ENCODE peak calls at places on chromosomes 1 and 21, in eight cellular contexts. One of them, this sample, is unnamed.

GRCh38 chr1:92486251-92487077 is at the start of gene GFI1:
- DNase-seq in A549: no peak
- DNase-seq in body of pancreas: peak; percentile 80
- DNase-seq in psoas muscle: peak; percentile 55
- DNase-seq in endothelial cell of umbilical vein: no peak
- DNase-seq in prostate gland: no peak
- DNase-seq in H1: peak; percentile 68
- DNase-seq in gastrocnemius medialis: no peak
- DNase-seq in this sample: no peak

GRCh38 chr1:37764888-37765441 is at the start of gene EPHA10:
- DNase-seq in H1: peak; percentile 90
- DNase-seq in gastrocnemius medialis: no peak
- DNase-seq in body of pancreas: no peak
- DNase-seq in prostate gland: no peak
- DNase-seq in endothelial cell of umbilical vein: no peak
- DNase-seq in A549: no peak
- DNase-seq in psoas muscle: no peak
- DNase-seq in this sample: no peak

GRCh38 chr1:161069731-161070270 is at the start of gene ARHGAP30:
- DNase-seq in psoas muscle: peak; percentile 83
- DNase-seq in endothelial cell of umbilical vein: no peak
- DNase-seq in H1: no peak
- DNase-seq in body of pancreas: no peak
- DNase-seq in gastrocnemius medialis: peak; percentile 29
- DNase-seq in prostate gland: no peak
- DNase-seq in A549: no peak
- DNase-seq in this sample: no peak

GRCh38 chr1:16720403-16721223 is 19.7 kb upstream of the RNU1-4 start:
- DNase-seq in H1: no peak
- DNase-seq in prostate gland: no peak
- DNase-seq in body of pancreas: no peak
- DNase-seq in gastrocnemius medialis: no peak
- DNase-seq in endothelial cell of umbilical vein: peak; percentile 10
- DNase-seq in A549: no peak
- DNase-seq in psoas muscle: peak; percentile 51
- DNase-seq in this sample: no peak

GRCh38 chr1:10939654-10940450 is 72.6 kb upstream of the TARDBP start:
- DNase-seq in endothelial cell of umbilical vein: no peak
- DNase-seq in gastrocnemius medialis: no peak
- DNase-seq in A549: no peak
- DNase-seq in body of pancreas: no peak
- DNase-seq in H1: no peak
- DNase-seq in prostate gland: no peak
- DNase-seq in psoas muscle: no peak
- DNase-seq in this sample: no peak

GRCh38 chr1:218330043-218330623 is 15.0 kb upstream of the TGFB2 start:
- DNase-seq in prostate gland: no peak
- DNase-seq in gastrocnemius medialis: no peak
- DNase-seq in body of pancreas: no peak
- DNase-seq in A549: peak; percentile 53
- DNase-seq in H1: no peak
- DNase-seq in endothelial cell of umbilical vein: peak; percentile 64
- DNase-seq in psoas muscle: no peak
- DNase-seq in this sample: peak; percentile 48

GRCh38 chr1:116325922-116326321 is 47.1 kb upstream of the ATP1A1 start:
- DNase-seq in body of pancreas: no peak
- DNase-seq in psoas muscle: peak; percentile 46
- DNase-seq in prostate gland: no peak
- DNase-seq in H1: no peak
- DNase-seq in gastrocnemius medialis: peak; percentile 51
- DNase-seq in endothelial cell of umbilical vein: no peak
- DNase-seq in A549: no peak
- DNase-seq in this sample: no peak

GRCh38 chr1:29753771-29754607 is 517.7 kb downstream of the PTPRU start:
- DNase-seq in endothelial cell of umbilical vein: no peak
- DNase-seq in body of pancreas: no peak
- DNase-seq in psoas muscle: no peak
- DNase-seq in gastrocnemius medialis: no peak
- DNase-seq in A549: no peak
- DNase-seq in prostate gland: no peak
- DNase-seq in H1: peak; percentile 24
- DNase-seq in this sample: no peak

GRCh38 chr1:214124281-214124805 is 136.6 kb downstream of the PROX1 start:
- DNase-seq in body of pancreas: no peak
- DNase-seq in A549: no peak
- DNase-seq in gastrocnemius medialis: no peak
- DNase-seq in prostate gland: no peak
- DNase-seq in H1: no peak
- DNase-seq in endothelial cell of umbilical vein: peak; percentile 83
- DNase-seq in psoas muscle: no peak
- DNase-seq in this sample: no peak

GRCh38 chr1:23544444-23545389 is 13.7 kb upstream of the E2F2 start:
- DNase-seq in psoas muscle: peak; percentile 84
- DNase-seq in body of pancreas: peak; percentile 85
- DNase-seq in endothelial cell of umbilical vein: peak; percentile 77
- DNase-seq in H1: peak; percentile 85
- DNase-seq in gastrocnemius medialis: peak; percentile 56
- DNase-seq in prostate gland: peak; percentile 76
- DNase-seq in A549: peak; percentile 84
- DNase-seq in this sample: peak; percentile 73

GRCh38 chr1:19762175-19762779 is 37.4 kb downstream of the TMCO4 start:
- DNase-seq in body of pancreas: peak; percentile 37
- DNase-seq in prostate gland: peak; percentile 27
- DNase-seq in endothelial cell of umbilical vein: peak; percentile 50
- DNase-seq in A549: peak; percentile 14
- DNase-seq in gastrocnemius medialis: no peak
- DNase-seq in H1: peak; percentile 84
- DNase-seq in psoas muscle: no peak
- DNase-seq in this sample: no peak

GRCh38 chr1:161088587-161089110 is 709 bp downstream of the NECTIN4 start:
- DNase-seq in prostate gland: no peak
- DNase-seq in psoas muscle: peak; percentile 26
- DNase-seq in endothelial cell of umbilical vein: no peak
- DNase-seq in body of pancreas: peak; percentile 62
- DNase-seq in gastrocnemius medialis: no peak
- DNase-seq in A549: no peak
- DNase-seq in H1: no peak
- DNase-seq in this sample: peak; percentile 75

GRCh38 chr1:63746129-63746864 is 27.5 kb upstream of the ROR1 start:
- DNase-seq in gastrocnemius medialis: no peak
- DNase-seq in prostate gland: no peak
- DNase-seq in endothelial cell of umbilical vein: peak; percentile 99
- DNase-seq in psoas muscle: no peak
- DNase-seq in H1: peak; percentile 54
- DNase-seq in body of pancreas: no peak
- DNase-seq in A549: peak; percentile 55
- DNase-seq in this sample: no peak

GRCh38 chr1:172821609-172822274 is 162.8 kb downstream of the FASLG start:
- DNase-seq in prostate gland: no peak
- DNase-seq in H1: no peak
- DNase-seq in gastrocnemius medialis: no peak
- DNase-seq in body of pancreas: no peak
- DNase-seq in A549: no peak
- DNase-seq in psoas muscle: no peak
- DNase-seq in endothelial cell of umbilical vein: no peak
- DNase-seq in this sample: no peak

GRCh38 chr1:206963119-206963712 is 7.0 kb downstream of the FCAMR start:
- DNase-seq in psoas muscle: no peak
- DNase-seq in endothelial cell of umbilical vein: no peak
- DNase-seq in prostate gland: no peak
- DNase-seq in gastrocnemius medialis: no peak
- DNase-seq in body of pancreas: no peak
- DNase-seq in H1: no peak
- DNase-seq in A549: no peak
- DNase-seq in this sample: no peak
- H3K4me1 ChIP-seq in psoas muscle: no peaks in the 10 kb centered on the region
- H3K4me1 ChIP-seq in endothelial cell of umbilical vein: no peaks in the 10 kb centered on the region
- H3K4me1 ChIP-seq in prostate gland: no peaks in the 10 kb centered on the region
- H3K4me1 ChIP-seq in gastrocnemius medialis: no peaks in the 10 kb centered on the region
- H3K4me1 ChIP-seq in body of pancreas: peaks cover under 1% of the 10 kb centered on the region
- H3K4me1 ChIP-seq in H1: no peaks in the 10 kb centered on the region
- H3K4me1 ChIP-seq in A549: no peaks in the 10 kb centered on the region
- H3K4me1 ChIP-seq in this sample: no peaks in the 10 kb centered on the region

GRCh38 chr1:153792631-153793041 is 17.4 kb downstream of the SLC27A3 start:
- DNase-seq in gastrocnemius medialis: no peak
- DNase-seq in H1: no peak
- DNase-seq in psoas muscle: peak; percentile 45
- DNase-seq in A549: no peak
- DNase-seq in endothelial cell of umbilical vein: no peak
- DNase-seq in body of pancreas: no peak
- DNase-seq in prostate gland: no peak
- DNase-seq in this sample: no peak

GRCh38 chr1:153791856-153792253 is 16.6 kb downstream of the SLC27A3 start:
- DNase-seq in body of pancreas: no peak
- DNase-seq in endothelial cell of umbilical vein: no peak
- DNase-seq in gastrocnemius medialis: no peak
- DNase-seq in A549: peak; percentile 20
- DNase-seq in prostate gland: no peak
- DNase-seq in H1: no peak
- DNase-seq in psoas muscle: peak; percentile 43
- DNase-seq in this sample: no peak

GRCh38 chr1:153790282-153790995 is 15.2 kb downstream of the SLC27A3 start:
- DNase-seq in A549: no peak
- DNase-seq in gastrocnemius medialis: peak; percentile 51
- DNase-seq in H1: no peak
- DNase-seq in endothelial cell of umbilical vein: peak; percentile 85
- DNase-seq in psoas muscle: peak; percentile 85
- DNase-seq in prostate gland: peak; percentile 51
- DNase-seq in body of pancreas: peak; percentile 67
- DNase-seq in this sample: no peak

GRCh38 chr1:153790996-153791855 is 16.0 kb downstream of the SLC27A3 start:
- DNase-seq in H1: no peak
- DNase-seq in body of pancreas: no peak
- DNase-seq in endothelial cell of umbilical vein: no peak
- DNase-seq in gastrocnemius medialis: no peak
- DNase-seq in A549: no peak
- DNase-seq in prostate gland: no peak
- DNase-seq in psoas muscle: peak; percentile 59
- DNase-seq in this sample: no peak

DNA sequence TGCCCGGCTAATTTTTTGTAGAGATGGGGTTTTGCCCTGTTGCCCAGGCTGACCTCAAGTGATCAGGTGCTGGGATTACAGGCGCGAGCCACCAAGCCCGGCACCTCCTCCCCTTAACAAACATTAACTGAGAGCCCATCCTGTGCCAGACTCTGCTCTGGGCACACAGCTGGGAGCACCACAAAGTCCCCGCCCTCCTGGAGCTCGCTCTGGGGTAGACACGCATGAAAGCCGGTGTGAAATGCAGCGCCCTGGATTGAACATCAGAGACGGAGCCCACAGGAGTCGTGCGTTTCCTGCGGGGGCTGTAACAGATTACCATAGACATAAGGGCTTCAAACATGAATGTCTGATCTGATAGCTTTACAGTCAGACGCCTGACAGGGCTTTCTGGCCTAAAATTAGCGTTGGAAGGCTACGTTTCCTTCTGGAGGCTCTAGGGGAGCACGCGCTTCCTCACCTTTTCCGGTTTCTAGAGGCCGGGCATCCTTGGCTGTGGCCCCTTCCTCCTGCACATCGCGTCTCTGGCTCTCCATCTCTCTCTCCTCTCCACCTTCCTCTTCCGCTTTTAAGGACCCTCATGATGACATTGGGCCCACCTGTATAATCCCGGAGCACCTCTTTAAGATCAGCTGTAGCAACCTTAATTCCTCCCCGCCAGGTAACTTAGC is 14.4 kb downstream of the SLC27A3 start:
- DNase-seq in A549: no peak
- DNase-seq in H1: no peak
- DNase-seq in body of pancreas: peak; percentile 68
- DNase-seq in psoas muscle: no peak
- DNase-seq in gastrocnemius medialis: no peak
- DNase-seq in endothelial cell of umbilical vein: no peak
- DNase-seq in prostate gland: no peak
- DNase-seq in this sample: no peak
- H3K4me3 ChIP-seq in A549: no peak overlapping the region
- H3K4me3 ChIP-seq in H1: no peak overlapping the region
- H3K4me3 ChIP-seq in body of pancreas: no peak overlapping the region
- H3K4me3 ChIP-seq in psoas muscle: peak overlapping the region; percentile 50
- H3K4me3 ChIP-seq in gastrocnemius medialis: peak overlapping the region; percentile 39
- H3K4me3 ChIP-seq in endothelial cell of umbilical vein: no peak overlapping the region
- H3K4me3 ChIP-seq in prostate gland: no peak overlapping the region
- H3K4me3 ChIP-seq in this sample: no peak overlapping the region

GRCh38 chr1:119516680-119517079 is 9.7 kb downstream of the HSD3B1 start:
- DNase-seq in prostate gland: no peak
- DNase-seq in gastrocnemius medialis: no peak
- DNase-seq in body of pancreas: no peak
- DNase-seq in H1: peak; percentile 50
- DNase-seq in A549: peak; percentile 27
- DNase-seq in psoas muscle: no peak
- DNase-seq in endothelial cell of umbilical vein: no peak
- DNase-seq in this sample: no peak
- TF ChIP-seq CTCF in prostate gland: no peak
- TF ChIP-seq CTCF in gastrocnemius medialis: no peak
- TF ChIP-seq CTCF in body of pancreas: no peak
- TF ChIP-seq CTCF in H1: peak; percentile 61
- TF ChIP-seq CTCF in A549: no peak
- TF ChIP-seq CTCF in psoas muscle: no peak
- TF ChIP-seq CTCF in endothelial cell of umbilical vein: no peak
- TF ChIP-seq CTCF in this sample: peak; percentile 37

DNA sequence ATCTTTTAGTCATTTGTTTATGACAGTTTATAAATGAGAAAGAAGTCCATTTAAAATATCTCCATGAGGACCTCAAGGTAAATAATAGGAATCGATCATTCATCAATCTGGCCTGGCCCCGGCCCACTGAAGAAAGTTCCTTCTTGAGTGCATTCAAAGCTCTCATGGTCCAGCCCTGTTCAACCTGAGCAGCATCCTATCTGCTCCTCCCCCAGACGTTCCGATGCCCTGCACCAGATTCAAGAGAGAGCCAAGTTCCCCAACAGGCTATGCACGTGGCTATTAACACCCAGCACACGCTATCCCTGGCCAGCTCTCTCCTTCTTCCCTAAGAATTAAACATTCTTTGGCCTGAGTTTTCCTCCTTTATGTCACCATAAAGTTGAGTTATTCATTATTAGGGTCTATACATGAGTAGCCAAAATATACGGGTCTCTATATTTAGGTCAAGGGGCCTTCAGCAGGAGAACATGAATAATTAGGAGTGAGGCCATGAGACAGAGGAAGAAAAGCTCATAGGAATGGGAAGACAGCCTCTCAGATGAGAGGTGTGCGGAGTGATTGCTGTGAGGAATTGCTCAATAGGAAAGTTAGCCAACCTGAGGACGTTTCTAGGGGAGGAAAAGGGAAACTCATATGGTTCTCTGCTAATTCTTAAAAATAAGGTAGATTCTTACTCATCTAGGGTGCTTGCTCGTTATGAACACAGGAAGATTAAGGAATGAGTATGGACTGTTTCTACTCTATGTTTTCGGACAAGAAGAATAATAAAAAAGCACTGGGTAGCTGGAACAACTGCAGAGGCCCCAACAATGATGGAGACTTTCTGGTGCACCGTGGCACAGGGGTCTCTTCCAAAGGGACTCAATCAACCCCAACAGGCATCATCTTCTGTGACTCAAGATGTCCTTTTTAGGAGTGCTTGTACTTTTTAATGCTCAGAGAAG is 23.6 kb downstream of the RUNX1 start:
- DNase-seq in gastrocnemius medialis: no peak
- DNase-seq in body of pancreas: no peak
- DNase-seq in endothelial cell of umbilical vein: no peak
- DNase-seq in prostate gland: no peak
- DNase-seq in A549: no peak
- DNase-seq in H1: no peak
- DNase-seq in psoas muscle: no peak
- DNase-seq in this sample: no peak
- H3K4me1 ChIP-seq in gastrocnemius medialis: no peaks in the 10 kb centered on the region
- H3K4me1 ChIP-seq in body of pancreas: no peaks in the 10 kb centered on the region
- H3K4me1 ChIP-seq in endothelial cell of umbilical vein: peaks cover 3% of the 10 kb centered on the region
- H3K4me1 ChIP-seq in prostate gland: no peaks in the 10 kb centered on the region
- H3K4me1 ChIP-seq in A549: peaks cover 16% of the 10 kb centered on the region
- H3K4me1 ChIP-seq in H1: peaks cover 2% of the 10 kb centered on the region
- H3K4me1 ChIP-seq in psoas muscle: peaks cover 4% of the 10 kb centered on the region
- H3K4me1 ChIP-seq in this sample: no peaks in the 10 kb centered on the region

GRCh38 chr1:12124693-12125421 is 41.9 kb upstream of the TNFRSF1B start:
- DNase-seq in prostate gland: peak; percentile 72
- DNase-seq in psoas muscle: peak; percentile 88
- DNase-seq in H1: peak; percentile 91
- DNase-seq in A549: peak; percentile 53
- DNase-seq in endothelial cell of umbilical vein: peak; percentile 77
- DNase-seq in gastrocnemius medialis: peak; percentile 52
- DNase-seq in body of pancreas: peak; percentile 79
- DNase-seq in this sample: peak; percentile 66
- H3K4me3 ChIP-seq in prostate gland: no peak overlapping the region
- H3K4me3 ChIP-seq in psoas muscle: no peak overlapping the region
- H3K4me3 ChIP-seq in H1: no peak overlapping the region
- H3K4me3 ChIP-seq in A549: no peak overlapping the region
- H3K4me3 ChIP-seq in endothelial cell of umbilical vein: no peak overlapping the region
- H3K4me3 ChIP-seq in gastrocnemius medialis: no peak overlapping the region
- H3K4me3 ChIP-seq in body of pancreas: no peak overlapping the region
- H3K4me3 ChIP-seq in this sample: no peak overlapping the region